ENCODE peak calls at places on chromosomes 11 and 22, in six cellular contexts. D, W, H, N, G and Q are unnamed samples.

GRCh38 chr22:25923952-25924351 is 182.0 kb downstream of the MYO18B start:
- DNase-seq in W (no peak), H (no peak), D (no peak), N (no peak), G (no peak), Q (no peak)

GRCh38 chr11:31882951-31883392 is 71.8 kb upstream of the PAX6 start:
- DNase-seq in D (no peak), G (no peak), W (no peak), H (no peak), N (no peak), Q (peak; percentile 36)

GRCh38 chr22:35592418-35592967 is 24.6 kb downstream of the MB start:
- DNase-seq in G (no peak), N (no peak), W (no peak), D (peak; percentile 57), H (no peak), Q (no peak)

GRCh38 chr22:45878901-45879551 is 97.9 kb downstream of the WNT7B start:
- DNase-seq in G (no peak), D (no peak), H (no peak), W (no peak), N (no peak), Q (no peak)

GRCh38 chr22:47433627-47434026 is 671.2 kb downstream of the TBC1D22A start:
- DNase-seq in H (no peak), D (no peak), G (no peak), W (no peak), N (no peak), Q (no peak)

GRCh38 chr11:72618801-72619200 is 55.4 kb downstream of the PDE2A start:
- DNase-seq in N (no peak), G (no peak), D (peak; percentile 67), H (no peak), W (peak; percentile 20), Q (no peak)

GRCh38 chr22:45218974-45219373 is 21.7 kb downstream of the KIAA0930 start:
- DNase-seq in D (no peak), G (no peak), N (peak; percentile 20), H (no peak), W (no peak), Q (no peak)

GRCh38 chr11:118415739-118416068 is 14.3 kb downstream of the ATP5MG start:
- DNase-seq in G (peak; percentile 36), N (no peak), D (no peak), H (peak; percentile 94), W (peak; percentile 96), Q (peak; percentile 89)

GRCh38 chr11:63767415-63768231 is 952 bp downstream of the ZFTA start:
- DNase-seq in H (peak; percentile 86), N (no peak), D (peak; percentile 75), W (peak; percentile 88), G (peak; percentile 66), Q (peak; percentile 86)

GRCh38 chr22:39530692-39531331 is 1.7 kb downstream of the RPS19BP1 start:
- DNase-seq in G (no peak), N (no peak), W (peak; percentile 45), H (peak; percentile 53), D (peak; percentile 42), Q (peak; percentile 36)

GRCh38 chr11:94838027-94838610 is 70.0 kb downstream of the AMOTL1 start:
- DNase-seq in W (no peak), D (no peak), H (no peak), G (no peak), N (no peak), Q (no peak)

GRCh38 chr11:16936643-16937042 is 77.6 kb downstream of the PLEKHA7 start:
- DNase-seq in W (no peak), H (no peak), D (no peak), N (no peak), G (no peak), Q (no peak)

GRCh38 chr11:122628691-122629555 is 26.6 kb upstream of the UBASH3B start:
- DNase-seq in H (peak; percentile 82), D (peak; percentile 68), W (peak; percentile 77), G (peak; percentile 74), N (no peak), Q (peak; percentile 75)

GRCh38 chr11:22049276-22049675 is 143.6 kb upstream of the ANO5 start:
- DNase-seq in G (no peak), D (no peak), H (peak; percentile 0), N (no peak), W (no peak), Q (no peak)

GRCh38 chr22:37498289-37498909 is 12.2 kb upstream of the MFNG start:
- DNase-seq in H (no peak), G (peak; percentile 46), N (peak; percentile 15), D (no peak), W (no peak), Q (no peak)

GRCh38 chr22:24518228-24518627 is 23.1 kb downstream of the UPB1 start:
- DNase-seq in W (no peak), D (no peak), N (no peak), H (no peak), G (no peak), Q (no peak)

GRCh38 chr22:37260939-37261338 is 16.9 kb upstream of the RAC2 start:
- DNase-seq in D (peak; percentile 52), N (no peak), G (peak; percentile 53), W (peak; percentile 55), H (peak; percentile 72), Q (peak; percentile 38)

GRCh38 chr11:128669491-128669890 is 24.4 kb upstream of the FLI1 start:
- DNase-seq in D (no peak), G (no peak), H (peak; percentile 71), N (no peak), W (peak; percentile 68), Q (peak; percentile 30)

GRCh38 chr11:129460714-129461113 is 85.1 kb downstream of the BARX2 start:
- DNase-seq in H (no peak), G (no peak), W (no peak), N (no peak), D (no peak), Q (no peak)

GRCh38 chr11:95453616-95454118 is 222.7 kb upstream of the SESN3 start:
- DNase-seq in D (no peak), G (no peak), N (no peak), W (peak; percentile 54), H (peak; percentile 27), Q (peak; percentile 9)

GRCh38 chr11:6468712-6469495 is 4.8 kb downstream of the TRIM3 start:
- DNase-seq in D (peak; percentile 91), W (peak; percentile 81), N (peak; percentile 72), G (no peak), H (peak; percentile 87), Q (peak; percentile 86)

GRCh38 chr11:131664811-131665210 is 294.4 kb downstream of the NTM start:
- DNase-seq in G (no peak), D (no peak), W (no peak), N (no peak), H (no peak), Q (no peak)

GRCh38 chr11:33930317-33931021 is 38.6 kb upstream of the LMO2 start:
- DNase-seq in D (no peak), N (no peak), W (peak; percentile 77), H (peak; percentile 75), G (no peak), Q (no peak)

GRCh38 chr22:44191036-44191454 is 10.3 kb downstream of the PARVG start:
- DNase-seq in G (no peak), W (peak; percentile 40), N (no peak), D (no peak), H (peak; percentile 21), Q (no peak)

GRCh38 chr22:22446527-22446926 is 62.0 kb downstream of the ZNF280B start:
- DNase-seq in D (no peak), W (no peak), N (no peak), H (no peak), G (no peak), Q (no peak)

GRCh38 chr11:45289369-45289768 is 3.2 kb upstream of the SYT13 start:
- DNase-seq in N (no peak), D (no peak), H (peak; percentile 83), W (peak; percentile 36), G (peak; percentile 57), Q (peak; percentile 53)

GRCh38 chr22:35615156-35615555 is 2.0 kb downstream of the MB start:
- DNase-seq in H (no peak), G (no peak), W (peak; percentile 54), D (no peak), N (no peak), Q (no peak)

GRCh38 chr22:20175597-20175900 is 24.7 kb upstream of the CCDC188 start:
- DNase-seq in W (no peak), H (no peak), G (no peak), N (no peak), D (no peak), Q (no peak)
- TF ChIP-seq CTCF in W (no peak), H (no peak), G (no peak), N (no peak), D (no peak), Q (peak; percentile 13)

DNA sequence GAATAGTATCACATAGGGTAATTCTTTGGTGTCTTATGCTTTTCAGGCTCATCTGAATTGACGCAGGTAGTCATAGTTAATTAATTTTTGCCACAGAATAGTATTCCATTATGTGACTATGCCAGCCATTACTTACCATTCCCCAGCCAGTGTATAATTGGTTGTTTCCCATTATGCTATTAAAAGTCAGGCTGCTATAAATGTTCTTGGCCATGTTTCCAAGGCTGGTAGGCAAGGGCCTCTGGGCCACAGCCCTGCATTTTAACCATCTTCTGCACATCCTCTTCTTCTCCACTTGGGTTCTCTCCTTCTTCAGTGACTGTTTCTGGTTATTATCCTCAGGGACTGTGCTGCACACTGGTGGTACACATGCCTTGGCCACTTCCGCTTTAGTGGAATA is 190.9 kb downstream of the ADAMTS15 start:
- DNase-seq in N (no peak), W (no peak), H (no peak), D (no peak), G (no peak), Q (no peak)
- TF ChIP-seq CTCF in N (no peak), W (no peak), H (no peak), D (no peak), G (no peak), Q (no peak)

DNA sequence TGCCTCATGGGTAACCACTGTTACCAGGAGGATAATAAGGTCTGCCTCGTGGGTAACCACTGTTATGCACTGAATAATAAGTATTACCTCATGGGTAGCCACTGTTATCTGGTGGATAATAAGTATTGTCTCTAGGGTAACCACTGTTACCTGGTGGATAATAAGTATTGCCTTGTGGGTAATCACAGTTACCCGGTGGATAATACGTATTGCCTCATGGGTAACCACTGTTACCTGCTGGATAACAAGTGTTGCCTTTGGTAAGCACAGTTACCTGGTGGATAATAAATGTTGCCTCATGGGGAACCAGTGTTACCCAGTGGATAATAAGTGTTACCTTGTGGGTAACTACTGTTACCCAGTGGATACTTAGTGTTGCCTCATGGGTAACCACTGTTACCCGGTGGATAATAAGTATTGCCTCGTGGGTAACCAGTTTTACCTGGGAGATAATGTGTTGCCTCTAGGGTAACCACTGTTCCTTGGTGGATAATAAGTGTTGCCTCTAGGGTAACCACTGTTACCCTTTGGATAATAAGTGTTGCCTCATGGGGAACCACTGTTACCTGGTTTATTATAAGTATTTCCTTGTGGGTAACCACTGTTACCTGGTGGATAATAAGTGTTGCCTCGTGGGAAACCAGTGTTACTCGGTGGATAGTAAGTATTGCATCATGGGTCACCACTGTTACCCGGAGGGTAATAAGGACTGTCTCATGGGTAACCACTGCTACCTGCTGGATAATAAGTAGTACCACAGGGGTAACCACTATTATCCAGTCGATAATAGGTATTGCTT is 10.6 kb upstream of the NXPE4 start:
- DNase-seq in N (no peak), D (no peak), G (no peak), H (peak; percentile 4), W (peak; percentile 22), Q (no peak)
- TF ChIP-seq CTCF in N (no peak), D (no peak), G (no peak), H (no peak), W (no peak), Q (no peak)

DNA sequence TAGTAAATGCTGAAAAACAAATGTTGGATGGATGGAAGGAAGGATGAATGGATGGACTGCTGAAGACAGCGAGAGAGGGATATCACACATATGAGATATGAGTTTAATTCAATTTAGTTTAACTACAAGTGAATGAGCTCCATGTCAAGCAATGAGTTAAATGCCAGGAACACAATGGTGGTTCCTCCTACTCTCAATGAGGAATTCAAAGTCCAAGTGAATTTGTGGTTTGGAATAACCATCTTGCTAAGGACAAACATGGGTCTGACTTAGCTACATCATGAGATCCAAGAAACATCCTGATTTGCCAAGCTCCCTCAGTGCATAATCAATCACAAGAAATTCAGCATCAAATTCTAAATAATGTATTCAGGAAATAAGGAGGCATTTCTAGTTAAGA is 26.1 kb upstream of the PPP2R1B start:
- DNase-seq in H (no peak), W (no peak), N (no peak), D (no peak), G (no peak), Q (no peak)
- TF ChIP-seq CTCF in H (no peak), W (no peak), N (no peak), D (no peak), G (no peak), Q (no peak)